ENCODE peak calls at places on chromosomes 3 and 15, in seven cellular contexts. J, W, G, F, P, K and R are unnamed samples.

GRCh38 chr3:68953781-68954444 is 21.6 kb upstream of the TAFA4 start:
- DNase-seq in F (peak; percentile 16), J (no peak), G (no peak), K (no peak), P (no peak), W (no peak), R (no peak)

GRCh38 chr3:197181751-197182150 is 116.7 kb downstream of the DLG1 start:
- DNase-seq in J (no peak), F (no peak), W (no peak), G (no peak), P (no peak), K (no peak), R (no peak)

GRCh38 chr3:23172059-23172458 is 31.1 kb upstream of the UBE2E2 start:
- DNase-seq in W (no peak), K (no peak), J (no peak), F (no peak), P (no peak), G (no peak), R (no peak)

GRCh38 chr3:39808467-39809180 is 785 bp upstream of the MYRIP start:
- DNase-seq in F (peak; percentile 5), J (peak; percentile 40), W (no peak), P (no peak), G (peak; percentile 55), K (peak; percentile 64), R (no peak)

GRCh38 chr3:126881861-126882260 is 101.1 kb upstream of the PLXNA1 start:
- DNase-seq in P (no peak), K (no peak), J (no peak), W (peak; percentile 58), F (no peak), G (no peak), R (no peak)

GRCh38 chr3:124373524-124373923 is 356.7 kb upstream of the UMPS start:
- DNase-seq in G (no peak), K (no peak), J (no peak), P (peak; percentile 32), F (no peak), W (no peak), R (no peak)

GRCh38 chr3:151219056-151219455 is 16.0 kb upstream of the GPR171 start:
- DNase-seq in G (no peak), K (no peak), J (no peak), P (no peak), F (no peak), W (no peak), R (peak; percentile 43)

GRCh38 chr3:16761576-16761975 is 123.2 kb upstream of the PLCL2 start:
- DNase-seq in J (no peak), K (no peak), P (no peak), W (no peak), G (no peak), F (no peak), R (no peak)

GRCh38 chr3:99419111-99419510 is 219.3 kb upstream of the COL8A1 start:
- DNase-seq in J (no peak), F (no peak), K (no peak), P (no peak), W (no peak), G (no peak), R (no peak)

GRCh38 chr3:184354121-184354728 is 7.2 kb downstream of the CLCN2 start:
- DNase-seq in K (peak; percentile 85), G (peak; percentile 67), F (peak; percentile 18), J (peak; percentile 92), P (no peak), W (peak; percentile 73), R (no peak)

GRCh38 chr15:66901336-66902100 is 163.9 kb upstream of the SMAD3 start:
- DNase-seq in P (no peak), J (no peak), W (no peak), G (no peak), F (no peak), K (no peak), R (no peak)

GRCh38 chr3:86787091-86787490 is 203.9 kb downstream of the VGLL3 start:
- DNase-seq in K (no peak), G (no peak), F (no peak), J (no peak), P (no peak), W (no peak), R (no peak)

GRCh38 chr15:82660378-82660777 is 13.2 kb upstream of the CPEB1 start:
- DNase-seq in K (no peak), J (no peak), W (no peak), P (no peak), G (no peak), F (no peak), R (no peak)

GRCh38 chr15:45048784-45049631 is 26.0 kb downstream of the SORD start:
- DNase-seq in W (peak; percentile 86), G (no peak), F (no peak), K (no peak), J (no peak), P (no peak), R (no peak)

GRCh38 chr3:129657261-129658046 is 51.0 kb upstream of the PLXND1 start:
- DNase-seq in W (no peak), J (no peak), G (no peak), P (no peak), K (no peak), F (no peak), R (no peak)

GRCh38 chr3:163056874-163057497 is 1560.4 kb downstream of the OTOL1 start:
- DNase-seq in K (peak; percentile 80), J (peak; percentile 47), W (peak; percentile 29), G (peak; percentile 83), F (peak; percentile 41), P (no peak), R (peak; percentile 42)

GRCh38 chr3:4674216-4674615 is 181.1 kb downstream of the ITPR1 start:
- DNase-seq in G (no peak), J (no peak), K (no peak), W (no peak), F (no peak), P (no peak), R (no peak)

GRCh38 chr3:66237551-66237950 is 16.8 kb downstream of the SLC25A26 start:
- DNase-seq in P (no peak), W (no peak), J (no peak), F (no peak), K (no peak), G (no peak), R (no peak)

GRCh38 chr15:67172172-67172571 is 82.3 kb downstream of the AAGAB start:
- DNase-seq in K (no peak), W (no peak), F (no peak), J (no peak), G (no peak), P (no peak), R (no peak)

GRCh38 chr3:189042832-189043231 is 128.9 kb upstream of the TPRG1 start:
- DNase-seq in G (peak; percentile 53), F (peak; percentile 59), K (no peak), W (no peak), P (no peak), J (no peak), R (no peak)

GRCh38 chr3:156483426-156483825 is 71.5 kb downstream of the SSR3 start:
- DNase-seq in K (no peak), P (peak; percentile 76), F (no peak), G (no peak), W (peak; percentile 31), J (no peak), R (peak; percentile 19)

GRCh38 chr3:105427332-105427731 is 60.6 kb downstream of the ALCAM start:
- DNase-seq in P (no peak), W (no peak), G (no peak), J (no peak), F (no peak), K (no peak), R (no peak)

GRCh38 chr15:36590838-36591237 is 11.4 kb downstream of the CDIN1 start:
- DNase-seq in G (no peak), P (no peak), F (no peak), J (no peak), W (no peak), K (no peak), R (no peak)

GRCh38 chr3:79015854-79016253 is 751.9 kb downstream of the ROBO1 start:
- DNase-seq in F (no peak), W (no peak), G (no peak), K (no peak), P (no peak), J (no peak), R (no peak)

GRCh38 chr3:79019924-79020173 is 747.9 kb downstream of the ROBO1 start:
- DNase-seq in J (no peak), W (no peak), K (no peak), F (no peak), G (no peak), P (no peak), R (no peak)

GRCh38 chr3:79018671-79019136 is 749.1 kb downstream of the ROBO1 start:
- DNase-seq in W (no peak), J (peak; percentile 83), K (peak; percentile 76), F (peak; percentile 16), G (peak; percentile 62), P (no peak), R (no peak)

GRCh38 chr3:79016587-79017380 is 751.0 kb downstream of the ROBO1 start:
- DNase-seq in P (no peak), J (no peak), G (no peak), W (no peak), K (no peak), F (no peak), R (no peak)

GRCh38 chr3:79019137-79019923 is 748.5 kb downstream of the ROBO1 start:
- DNase-seq in W (no peak), K (peak; percentile 83), P (no peak), G (peak; percentile 96), F (peak; percentile 84), J (peak; percentile 89), R (no peak)
- TF ChIP-seq JUND in W (no peak), K (peak; percentile 90), P (peak; percentile 92), G (no peak), F (no peak), J (no peak), R (no peak)

GRCh38 chr3:32577621-32578556 is 7.2 kb upstream of the DYNC1LI1 start:
- DNase-seq in W (no peak), J (no peak), P (peak; percentile 66), K (no peak), G (peak; percentile 9), F (no peak), R (no peak)
- TF ChIP-seq JUND in W (no peak), J (no peak), P (no peak), K (no peak), G (no peak), F (no peak), R (no peak)

GRCh38 chr3:133137042-133137393 is 98.8 kb downstream of the TMEM108 start:
- DNase-seq in P (no peak), K (no peak), F (no peak), J (no peak), G (no peak), W (no peak), R (no peak)

GRCh38 chr3:133135303-133135702 is 97.1 kb downstream of the TMEM108 start:
- DNase-seq in P (no peak), G (no peak), K (no peak), W (no peak), F (no peak), J (no peak), R (no peak)

GRCh38 chr3:133138017-133138416 is 99.8 kb downstream of the TMEM108 start:
- DNase-seq in G (no peak), F (no peak), J (no peak), W (no peak), P (peak; percentile 52), K (no peak), R (no peak)

GRCh38 chr3:133136114-133137041 is 98.2 kb downstream of the TMEM108 start:
- DNase-seq in W (no peak), F (no peak), G (no peak), K (no peak), J (peak; percentile 15), P (peak; percentile 50), R (no peak)
- TF ChIP-seq JUND in W (no peak), F (no peak), G (no peak), K (no peak), J (no peak), P (no peak), R (no peak)

GRCh38 chr3:193585530-193585929 is 7.5 kb upstream of the OPA1 start:
- DNase-seq in F (no peak), P (no peak), G (no peak), W (no peak), J (no peak), K (no peak), R (no peak)
- TF ChIP-seq JUND in F (no peak), P (no peak), G (no peak), W (no peak), J (no peak), K (no peak), R (no peak)